ENCODE peak calls at places on chromosomes 2 and 18, in nine cellular contexts. D is endothelial cell; Q is trophoblast cell; H is stimulated activated CD4-positive, alpha-beta T cell treated with anti-CD3 and anti-CD28 coated beads, Interleukin-12 subunit alpha, Interleukin-12 subunit beta, amount 100 ng/mL, for 48 hours; G is HTR-8/SVneo; V is tibial nerve; A is PC-9; W is A172; K is astrocyte of the cerebellum. I is an unnamed sample.

GRCh38 chr2:28401411-28401810 is 8.8 kb downstream of the FOSL2 start:
- DNase-seq in D (no peak), Q (no peak), H (no peak), G (no peak), V (no peak), A (no peak), W (no peak), K (no peak), I (no peak)

GRCh38 chr18:9446839-9447238 is 28.5 kb upstream of the RALBP1 start:
- DNase-seq in D (no peak), Q (no peak), H (no peak), G (no peak), V (no peak), A (no peak), W (peak; percentile 17), K (no peak), I (no peak)

GRCh38 chr2:88613921-88614320 is 13.3 kb downstream of the EIF2AK3 start:
- DNase-seq in D (no peak), Q (peak; percentile 11), H (no peak), G (no peak), V (no peak), A (no peak), W (no peak), K (no peak), I (no peak)

GRCh38 chr18:22676423-22676822 is 256.7 kb upstream of the RBBP8 start:
- DNase-seq in D (no peak), Q (no peak), H (no peak), G (no peak), V (no peak), A (no peak), W (no peak), K (no peak), I (no peak)

GRCh38 chr2:241508240-241508509 is 209 bp downstream of the STK25 start:
- DNase-seq in D (no peak), Q (no peak), H (no peak), G (no peak), V (no peak), A (no peak), W (no peak), K (no peak), I (no peak)

GRCh38 chr2:105072039-105072438 is 34.2 kb downstream of the MRPS9 start:
- DNase-seq in D (no peak), Q (no peak), H (peak; percentile 14), G (no peak), V (no peak), A (no peak), W (no peak), K (no peak), I (no peak)

GRCh38 chr2:14633031-14633430 is 514 bp downstream of the LRATD1 start:
- DNase-seq in D (peak; percentile 11), Q (no peak), H (no peak), G (no peak), V (no peak), A (no peak), W (no peak), K (no peak), I (no peak)

GRCh38 chr2:231318954-231319353 is 76.6 kb upstream of the B3GNT7 start:
- DNase-seq in D (no peak), Q (no peak), H (no peak), G (no peak), V (no peak), A (no peak), W (no peak), K (no peak), I (no peak)

GRCh38 chr18:25147878-25148488 is 204.0 kb downstream of the ZNF521 start:
- DNase-seq in D (no peak), Q (no peak), H (no peak), G (no peak), V (no peak), A (no peak), W (no peak), K (no peak), I (no peak)

GRCh38 chr2:179538406-179538805 is 273.8 kb upstream of the SESTD1 start:
- DNase-seq in D (no peak), Q (no peak), H (no peak), G (no peak), V (no peak), A (no peak), W (no peak), K (no peak), I (no peak)

GRCh38 chr2:108825254-108825653 is 38.7 kb downstream of the CCDC138 start:
- DNase-seq in D (no peak), Q (no peak), H (no peak), G (no peak), V (no peak), A (no peak), W (no peak), K (no peak), I (no peak)

GRCh38 chr2:139669675-139670074 is 889.5 kb upstream of the NXPH2 start:
- DNase-seq in D (no peak), Q (no peak), H (no peak), G (no peak), V (no peak), A (no peak), W (no peak), K (no peak), I (no peak)

GRCh38 chr2:233919938-233920337 is 2.8 kb downstream of the TRPM8 start:
- DNase-seq in D (no peak), Q (no peak), H (no peak), G (peak; percentile 22), V (no peak), A (no peak), W (peak; percentile 93), K (no peak), I (no peak)

GRCh38 chr2:127526940-127527804 is 883 bp upstream of the IWS1 start:
- DNase-seq in D (no peak), Q (peak; percentile 69), H (peak; percentile 5), G (peak; percentile 31), V (no peak), A (peak; percentile 40), W (no peak), K (no peak), I (no peak)

GRCh38 chr2:194822657-194823056 is 834.4 kb upstream of the SLC39A10 start:
- DNase-seq in D (no peak), Q (no peak), H (no peak), G (no peak), V (no peak), A (peak; percentile 1), W (no peak), K (no peak), I (no peak)

GRCh38 chr18:29892960-29893558 is 1149.5 kb downstream of the DSC3 start:
- DNase-seq in D (no peak), Q (no peak), H (no peak), G (no peak), V (no peak), A (no peak), W (peak; percentile 6), K (peak; percentile 4), I (no peak)

GRCh38 chr18:67456691-67457090 is 59.8 kb downstream of the DSEL start:
- DNase-seq in D (no peak), Q (no peak), H (no peak), G (no peak), V (no peak), A (no peak), W (no peak), K (no peak), I (no peak)

GRCh38 chr2:82675186-82675585 is 1783.9 kb downstream of the SUCLG1 start:
- DNase-seq in D (no peak), Q (no peak), H (no peak), G (peak; percentile 14), V (no peak), A (no peak), W (peak; percentile 44), K (no peak), I (peak; percentile 51)

GRCh38 chr2:68709421-68709911 is 25.1 kb upstream of the ARHGAP25 start:
- DNase-seq in D (peak; percentile 19), Q (no peak), H (no peak), G (peak; percentile 59), V (no peak), A (peak; percentile 16), W (peak; percentile 69), K (peak; percentile 22), I (no peak)

GRCh38 chr2:175036582-175037018 is 31.4 kb upstream of the CHN1 start:
- DNase-seq in D (no peak), Q (no peak), H (no peak), G (peak; percentile 35), V (no peak), A (no peak), W (peak; percentile 39), K (no peak), I (no peak)

GRCh38 chr2:172437419-172438063 is 10.2 kb downstream of the ITGA6 start:
- DNase-seq in D (no peak), Q (no peak), H (no peak), G (no peak), V (no peak), A (no peak), W (no peak), K (no peak), I (no peak)

GRCh38 chr18:44679912-44680270 is 797 bp upstream of the SETBP1 start:
- DNase-seq in D (peak; percentile 52), Q (peak; percentile 51), H (no peak), G (no peak), V (peak; percentile 58), A (no peak), W (no peak), K (no peak), I (no peak)

GRCh38 chr2:120995656-120996190 is 260.1 kb downstream of the GLI2 start:
- DNase-seq in D (no peak), Q (no peak), H (no peak), G (no peak), V (no peak), A (no peak), W (no peak), K (no peak), I (no peak)

GRCh38 chr2:220078439-220078838 is 451.0 kb downstream of the SLC4A3 start:
- DNase-seq in D (no peak), Q (no peak), H (no peak), G (no peak), V (no peak), A (no peak), W (no peak), K (peak; percentile 49), I (no peak)

GRCh38 chr2:100482741-100483140 is 12.5 kb downstream of the NMS start:
- DNase-seq in D (no peak), Q (no peak), H (no peak), G (no peak), V (no peak), A (no peak), W (no peak), K (no peak), I (no peak)

GRCh38 chr18:58536534-58537271 is 92.2 kb downstream of the ALPK2 start:
- DNase-seq in D (no peak), Q (no peak), H (no peak), G (no peak), V (no peak), A (no peak), W (no peak), K (no peak), I (no peak)

GRCh38 chr2:221492606-221493005 is 79.5 kb downstream of the EPHA4 start:
- DNase-seq in D (no peak), Q (no peak), H (no peak), G (no peak), V (no peak), A (no peak), W (no peak), K (no peak), I (no peak)

GRCh38 chr2:147092266-147092665 is 752.6 kb upstream of the ACVR2A start:
- DNase-seq in D (no peak), Q (no peak), H (no peak), G (no peak), V (no peak), A (no peak), W (no peak), K (no peak), I (no peak)

I was measured in kidney epithelial cell.